ENCODE peak calls at places on chromosomes 12 and 14, in seven cellular contexts. One of them, this sample, is unnamed.
A peak's percentile ranks its signal among the peaks of the same experiment; 100 is the strongest.

GRCh38 chr12:116677202-116677651 is 60.6 kb downstream of the SPRING1 start:
- DNase-seq in psoas muscle: no peak
- DNase-seq in astrocyte of the cerebellum: no peak
- DNase-seq in hypothalamus: no peak
- DNase-seq in uterus: no peak
- DNase-seq in endothelial cell of umbilical vein: no peak
- DNase-seq in HEK293T: no peak
- DNase-seq in this sample: no peak

GRCh38 chr14:91963465-91963864 is 16.0 kb upstream of the FBLN5 start:
- DNase-seq in psoas muscle: no peak
- DNase-seq in astrocyte of the cerebellum: no peak
- DNase-seq in hypothalamus: no peak
- DNase-seq in uterus: no peak
- DNase-seq in endothelial cell of umbilical vein: no peak
- DNase-seq in HEK293T: no peak
- DNase-seq in this sample: no peak

GRCh38 chr12:33313476-33313875 is 126.1 kb downstream of the SYT10 start:
- DNase-seq in psoas muscle: no peak
- DNase-seq in astrocyte of the cerebellum: no peak
- DNase-seq in hypothalamus: no peak
- DNase-seq in uterus: no peak
- DNase-seq in endothelial cell of umbilical vein: no peak
- DNase-seq in HEK293T: no peak
- DNase-seq in this sample: no peak

GRCh38 chr12:116415408-116416108 is 138.1 kb upstream of the MED13L start:
- DNase-seq in psoas muscle: no peak
- DNase-seq in astrocyte of the cerebellum: no peak
- DNase-seq in hypothalamus: no peak
- DNase-seq in uterus: no peak
- DNase-seq in endothelial cell of umbilical vein: no peak
- DNase-seq in HEK293T: no peak
- DNase-seq in this sample: no peak

GRCh38 chr14:103190731-103191130 is 67.5 kb downstream of the TNFAIP2 start:
- DNase-seq in psoas muscle: no peak
- DNase-seq in astrocyte of the cerebellum: no peak
- DNase-seq in hypothalamus: no peak
- DNase-seq in uterus: no peak
- DNase-seq in endothelial cell of umbilical vein: no peak
- DNase-seq in HEK293T: no peak
- DNase-seq in this sample: no peak

GRCh38 chr14:71206766-71207371 is 299.6 kb downstream of the PCNX1 start:
- DNase-seq in psoas muscle: no peak
- DNase-seq in astrocyte of the cerebellum: peak; percentile 56
- DNase-seq in hypothalamus: no peak
- DNase-seq in uterus: peak; percentile 38
- DNase-seq in endothelial cell of umbilical vein: peak; percentile 91
- DNase-seq in HEK293T: no peak
- DNase-seq in this sample: peak; percentile 47

GRCh38 chr12:131592972-131593371 is 117.9 kb upstream of the SFSWAP start:
- DNase-seq in psoas muscle: no peak
- DNase-seq in astrocyte of the cerebellum: no peak
- DNase-seq in hypothalamus: no peak
- DNase-seq in uterus: no peak
- DNase-seq in endothelial cell of umbilical vein: no peak
- DNase-seq in HEK293T: no peak
- DNase-seq in this sample: no peak

GRCh38 chr14:25220514-25220913 is 170.6 kb upstream of the STXBP6 start:
- DNase-seq in psoas muscle: no peak
- DNase-seq in astrocyte of the cerebellum: no peak
- DNase-seq in hypothalamus: no peak
- DNase-seq in uterus: no peak
- DNase-seq in endothelial cell of umbilical vein: no peak
- DNase-seq in HEK293T: no peak
- DNase-seq in this sample: no peak

GRCh38 chr14:35366048-35366428 is 38.5 kb downstream of the NFKBIA start:
- DNase-seq in psoas muscle: peak; percentile 66
- DNase-seq in astrocyte of the cerebellum: no peak
- DNase-seq in hypothalamus: peak; percentile 20
- DNase-seq in uterus: no peak
- DNase-seq in endothelial cell of umbilical vein: peak; percentile 33
- DNase-seq in HEK293T: no peak
- DNase-seq in this sample: no peak

GRCh38 chr14:89920041-89920440 is 34.5 kb downstream of the EFCAB11 start:
- DNase-seq in psoas muscle: no peak
- DNase-seq in astrocyte of the cerebellum: no peak
- DNase-seq in hypothalamus: no peak
- DNase-seq in uterus: no peak
- DNase-seq in endothelial cell of umbilical vein: no peak
- DNase-seq in HEK293T: no peak
- DNase-seq in this sample: no peak

GRCh38 chr12:124480469-124481256 is 86.7 kb downstream of the NCOR2 start:
- DNase-seq in psoas muscle: peak; percentile 61
- DNase-seq in astrocyte of the cerebellum: no peak
- DNase-seq in hypothalamus: no peak
- DNase-seq in uterus: peak; percentile 77
- DNase-seq in endothelial cell of umbilical vein: no peak
- DNase-seq in HEK293T: no peak
- DNase-seq in this sample: no peak

GRCh38 chr14:63956326-63956725 is 103.5 kb downstream of the SYNE2 start:
- DNase-seq in psoas muscle: no peak
- DNase-seq in astrocyte of the cerebellum: no peak
- DNase-seq in hypothalamus: no peak
- DNase-seq in uterus: no peak
- DNase-seq in endothelial cell of umbilical vein: no peak
- DNase-seq in HEK293T: no peak
- DNase-seq in this sample: no peak

GRCh38 chr14:64766430-64767151 is 62.4 kb downstream of the PLEKHG3 start:
- DNase-seq in psoas muscle: no peak
- DNase-seq in astrocyte of the cerebellum: no peak
- DNase-seq in hypothalamus: no peak
- DNase-seq in uterus: no peak
- DNase-seq in endothelial cell of umbilical vein: no peak
- DNase-seq in HEK293T: no peak
- DNase-seq in this sample: no peak

GRCh38 chr12:98402081-98402480 is 113.3 kb upstream of the TMPO start:
- DNase-seq in psoas muscle: no peak
- DNase-seq in astrocyte of the cerebellum: no peak
- DNase-seq in hypothalamus: no peak
- DNase-seq in uterus: no peak
- DNase-seq in endothelial cell of umbilical vein: no peak
- DNase-seq in HEK293T: no peak
- DNase-seq in this sample: no peak

GRCh38 chr12:79983492-79983891 is 48.6 kb upstream of the PPP1R12A start:
- DNase-seq in psoas muscle: no peak
- DNase-seq in astrocyte of the cerebellum: peak; percentile 70
- DNase-seq in hypothalamus: no peak
- DNase-seq in uterus: no peak
- DNase-seq in endothelial cell of umbilical vein: no peak
- DNase-seq in HEK293T: no peak
- DNase-seq in this sample: no peak

GRCh38 chr12:7091660-7092228 is 501 bp downstream of the C1R start:
- DNase-seq in psoas muscle: peak; percentile 70
- DNase-seq in astrocyte of the cerebellum: no peak
- DNase-seq in hypothalamus: no peak
- DNase-seq in uterus: peak; percentile 65
- DNase-seq in endothelial cell of umbilical vein: no peak
- DNase-seq in HEK293T: no peak
- DNase-seq in this sample: no peak

GRCh38 chr14:55107766-55108554 is 21.1 kb upstream of the LGALS3 start:
- DNase-seq in psoas muscle: peak; percentile 89
- DNase-seq in astrocyte of the cerebellum: peak; percentile 85
- DNase-seq in hypothalamus: no peak
- DNase-seq in uterus: peak; percentile 93
- DNase-seq in endothelial cell of umbilical vein: peak; percentile 94
- DNase-seq in HEK293T: peak; percentile 48
- DNase-seq in this sample: peak; percentile 81

GRCh38 chr14:101121399-101122113 is 218.0 kb upstream of the RTL1 start:
- DNase-seq in psoas muscle: peak; percentile 6
- DNase-seq in astrocyte of the cerebellum: no peak
- DNase-seq in hypothalamus: no peak
- DNase-seq in uterus: no peak
- DNase-seq in endothelial cell of umbilical vein: no peak
- DNase-seq in HEK293T: no peak
- DNase-seq in this sample: no peak

GRCh38 chr12:52757449-52758176 is 19.5 kb downstream of the KRT76 start:
- DNase-seq in psoas muscle: no peak
- DNase-seq in astrocyte of the cerebellum: no peak
- DNase-seq in hypothalamus: no peak
- DNase-seq in uterus: no peak
- DNase-seq in endothelial cell of umbilical vein: no peak
- DNase-seq in HEK293T: no peak
- DNase-seq in this sample: no peak

GRCh38 chr12:64691227-64691792 is 67.9 kb downstream of the GNS start:
- DNase-seq in psoas muscle: no peak
- DNase-seq in astrocyte of the cerebellum: no peak
- DNase-seq in hypothalamus: no peak
- DNase-seq in uterus: no peak
- DNase-seq in endothelial cell of umbilical vein: no peak
- DNase-seq in HEK293T: no peak
- DNase-seq in this sample: no peak

GRCh38 chr12:88889326-88890110 is 309.2 kb upstream of the KITLG start:
- DNase-seq in psoas muscle: no peak
- DNase-seq in astrocyte of the cerebellum: peak; percentile 55
- DNase-seq in hypothalamus: no peak
- DNase-seq in uterus: no peak
- DNase-seq in endothelial cell of umbilical vein: peak; percentile 59
- DNase-seq in HEK293T: no peak
- DNase-seq in this sample: no peak

GRCh38 chr14:65332141-65332871 is 80.2 kb upstream of the FUT8 start:
- DNase-seq in psoas muscle: no peak
- DNase-seq in astrocyte of the cerebellum: no peak
- DNase-seq in hypothalamus: no peak
- DNase-seq in uterus: no peak
- DNase-seq in endothelial cell of umbilical vein: peak; percentile 45
- DNase-seq in HEK293T: no peak
- DNase-seq in this sample: no peak

GRCh38 chr14:20675669-20676068 is 8.7 kb upstream of the RNASE4 start:
- DNase-seq in psoas muscle: no peak
- DNase-seq in astrocyte of the cerebellum: no peak
- DNase-seq in hypothalamus: no peak
- DNase-seq in uterus: no peak
- DNase-seq in endothelial cell of umbilical vein: no peak
- DNase-seq in HEK293T: no peak
- DNase-seq in this sample: no peak

GRCh38 chr12:11765817-11766794 is 116.6 kb downstream of the ETV6 start:
- DNase-seq in psoas muscle: no peak
- DNase-seq in astrocyte of the cerebellum: peak; percentile 63
- DNase-seq in hypothalamus: no peak
- DNase-seq in uterus: no peak
- DNase-seq in endothelial cell of umbilical vein: peak; percentile 78
- DNase-seq in HEK293T: no peak
- DNase-seq in this sample: no peak

GRCh38 chr12:88998421-88998820 is 353.9 kb downstream of the DUSP6 start:
- DNase-seq in psoas muscle: no peak
- DNase-seq in astrocyte of the cerebellum: no peak
- DNase-seq in hypothalamus: no peak
- DNase-seq in uterus: no peak
- DNase-seq in endothelial cell of umbilical vein: no peak
- DNase-seq in HEK293T: no peak
- DNase-seq in this sample: no peak

GRCh38 chr12:128823216-128823915 is 392 bp downstream of the SLC15A4 start:
- DNase-seq in psoas muscle: no peak
- DNase-seq in astrocyte of the cerebellum: no peak
- DNase-seq in hypothalamus: no peak
- DNase-seq in uterus: no peak
- DNase-seq in endothelial cell of umbilical vein: no peak
- DNase-seq in HEK293T: peak; percentile 39
- DNase-seq in this sample: peak; percentile 55

GRCh38 chr14:101922866-101923265 is 41.5 kb upstream of the DYNC1H1 start:
- DNase-seq in psoas muscle: no peak
- DNase-seq in astrocyte of the cerebellum: no peak
- DNase-seq in hypothalamus: no peak
- DNase-seq in uterus: no peak
- DNase-seq in endothelial cell of umbilical vein: no peak
- DNase-seq in HEK293T: no peak
- DNase-seq in this sample: peak; percentile 55

GRCh38 chr12:53518381-53518780 is 11.1 kb upstream of the NPFF start:
- DNase-seq in psoas muscle: no peak
- DNase-seq in astrocyte of the cerebellum: no peak
- DNase-seq in hypothalamus: no peak
- DNase-seq in uterus: no peak
- DNase-seq in endothelial cell of umbilical vein: no peak
- DNase-seq in HEK293T: no peak
- DNase-seq in this sample: no peak

GRCh38 chr14:65229431-65230286 is 127.3 kb upstream of the MAX start:
- DNase-seq in psoas muscle: no peak
- DNase-seq in astrocyte of the cerebellum: no peak
- DNase-seq in hypothalamus: peak; percentile 50
- DNase-seq in uterus: peak; percentile 29
- DNase-seq in endothelial cell of umbilical vein: peak; percentile 67
- DNase-seq in HEK293T: no peak
- DNase-seq in this sample: no peak

GRCh38 chr12:22100952-22101748 is 55.1 kb downstream of the CMAS start:
- DNase-seq in psoas muscle: no peak
- DNase-seq in astrocyte of the cerebellum: peak; percentile 40
- DNase-seq in hypothalamus: no peak
- DNase-seq in uterus: peak; percentile 28
- DNase-seq in endothelial cell of umbilical vein: peak; percentile 57
- DNase-seq in HEK293T: no peak
- DNase-seq in this sample: peak; percentile 46

GRCh38 chr14:104473649-104474574 is 105.7 kb upstream of the C14orf180 start:
- DNase-seq in psoas muscle: no peak
- DNase-seq in astrocyte of the cerebellum: no peak
- DNase-seq in hypothalamus: no peak
- DNase-seq in uterus: no peak
- DNase-seq in endothelial cell of umbilical vein: no peak
- DNase-seq in HEK293T: no peak
- DNase-seq in this sample: no peak

GRCh38 chr14:61388976-61389576 is 67.7 kb downstream of the PRKCH start:
- DNase-seq in psoas muscle: no peak
- DNase-seq in astrocyte of the cerebellum: no peak
- DNase-seq in hypothalamus: no peak
- DNase-seq in uterus: no peak
- DNase-seq in endothelial cell of umbilical vein: peak; percentile 28
- DNase-seq in HEK293T: no peak
- DNase-seq in this sample: no peak

GRCh38 chr12:15520844-15521243 is 198.5 kb downstream of the PTPRO start:
- DNase-seq in psoas muscle: no peak
- DNase-seq in astrocyte of the cerebellum: no peak
- DNase-seq in hypothalamus: no peak
- DNase-seq in uterus: no peak
- DNase-seq in endothelial cell of umbilical vein: no peak
- DNase-seq in HEK293T: no peak
- DNase-seq in this sample: no peak

GRCh38 chr12:112537710-112538396 is 119.1 kb downstream of the PTPN11 start:
- DNase-seq in psoas muscle: no peak
- DNase-seq in astrocyte of the cerebellum: no peak
- DNase-seq in hypothalamus: no peak
- DNase-seq in uterus: no peak
- DNase-seq in endothelial cell of umbilical vein: no peak
- DNase-seq in HEK293T: no peak
- DNase-seq in this sample: no peak

GRCh38 chr12:104921340-104921739 is 36.8 kb downstream of the SLC41A2 start:
- DNase-seq in psoas muscle: no peak
- DNase-seq in astrocyte of the cerebellum: no peak
- DNase-seq in hypothalamus: no peak
- DNase-seq in uterus: no peak
- DNase-seq in endothelial cell of umbilical vein: no peak
- DNase-seq in HEK293T: no peak
- DNase-seq in this sample: no peak

GRCh38 chr12:95083471-95083870 is 10.1 kb upstream of the NR2C1 start:
- DNase-seq in psoas muscle: no peak
- DNase-seq in astrocyte of the cerebellum: no peak
- DNase-seq in hypothalamus: no peak
- DNase-seq in uterus: no peak
- DNase-seq in endothelial cell of umbilical vein: no peak
- DNase-seq in HEK293T: no peak
- DNase-seq in this sample: no peak

GRCh38 chr12:94042321-94042720 is 106.1 kb upstream of the PLXNC1 start:
- DNase-seq in psoas muscle: no peak
- DNase-seq in astrocyte of the cerebellum: no peak
- DNase-seq in hypothalamus: no peak
- DNase-seq in uterus: no peak
- DNase-seq in endothelial cell of umbilical vein: no peak
- DNase-seq in HEK293T: no peak
- DNase-seq in this sample: no peak

GRCh38 chr14:100850841-100851585 is 25.1 kb downstream of the MEG3 start:
- DNase-seq in psoas muscle: peak; percentile 78
- DNase-seq in astrocyte of the cerebellum: no peak
- DNase-seq in hypothalamus: no peak
- DNase-seq in uterus: peak; percentile 45
- DNase-seq in endothelial cell of umbilical vein: peak; percentile 32
- DNase-seq in HEK293T: peak; percentile 78
- DNase-seq in this sample: peak; percentile 27